ENCODE peak calls at places on chromosome 4, in four cellular contexts. One of them, this sample, is unnamed. For H3K4me1, the result is how much of the 10 kb centered on the place peaks cover.

GRCh38 chr4:185771696-185772390 is 40.2 kb downstream of the SORBS2 start:
- DNase-seq in thoracic aorta: no peak
- DNase-seq in A549: no peak
- DNase-seq in upper lobe of left lung: no peak
- DNase-seq in this sample: no peak

GRCh38 chr4:16269742-16270522 is 43.7 kb upstream of the TAPT1 start:
- DNase-seq in thoracic aorta: no peak
- DNase-seq in A549: no peak
- DNase-seq in upper lobe of left lung: no peak
- DNase-seq in this sample: no peak

GRCh38 chr4:88803600-88804096 is 106.0 kb upstream of the NAP1L5 start:
- DNase-seq in A549: peak
- DNase-seq in upper lobe of left lung: peak
- DNase-seq in thoracic aorta: no peak
- DNase-seq in this sample: no peak

GRCh38 chr4:6938758-6939201 is 29.2 kb downstream of the TBC1D14 start:
- DNase-seq in upper lobe of left lung: peak
- DNase-seq in A549: no peak
- DNase-seq in thoracic aorta: no peak
- DNase-seq in this sample: no peak

GRCh38 chr4:78682090-78682489 is 94.1 kb upstream of the BMP2K start:
- DNase-seq in upper lobe of left lung: no peak
- DNase-seq in A549: no peak
- DNase-seq in thoracic aorta: no peak
- DNase-seq in this sample: no peak

GRCh38 chr4:75671802-75672421 is 1.3 kb downstream of the G3BP2 start:
- DNase-seq in upper lobe of left lung: no peak
- DNase-seq in thoracic aorta: no peak
- DNase-seq in A549: no peak
- DNase-seq in this sample: no peak

GRCh38 chr4:19580090-19580489 is 671.6 kb upstream of the SLIT2 start:
- DNase-seq in upper lobe of left lung: no peak
- DNase-seq in A549: no peak
- DNase-seq in thoracic aorta: no peak
- DNase-seq in this sample: no peak

GRCh38 chr4:13331827-13332226 is 152.3 kb downstream of the RAB28 start:
- DNase-seq in upper lobe of left lung: no peak
- DNase-seq in thoracic aorta: no peak
- DNase-seq in A549: no peak
- DNase-seq in this sample: no peak

GRCh38 chr4:110275871-110276270 is 77.5 kb upstream of the ELOVL6 start:
- DNase-seq in upper lobe of left lung: no peak
- DNase-seq in A549: no peak
- DNase-seq in thoracic aorta: no peak
- DNase-seq in this sample: no peak

GRCh38 chr4:129094347-129094746 is 1.0 kb upstream of the SCLT1 start:
- DNase-seq in upper lobe of left lung: no peak
- DNase-seq in thoracic aorta: no peak
- DNase-seq in A549: no peak
- DNase-seq in this sample: no peak

GRCh38 chr4:129098578-129098977 is 2.6 kb downstream of the C4orf33 start:
- DNase-seq in upper lobe of left lung: no peak
- DNase-seq in thoracic aorta: no peak
- DNase-seq in A549: no peak
- DNase-seq in this sample: no peak

GRCh38 chr4:129095811-129096454 is at the start of gene C4orf33:
- DNase-seq in A549: peak
- DNase-seq in thoracic aorta: peak
- DNase-seq in upper lobe of left lung: peak
- DNase-seq in this sample: no peak

GRCh38 chr4:129092636-129093172 is 635 bp downstream of the SCLT1 start:
- DNase-seq in upper lobe of left lung: no peak
- DNase-seq in thoracic aorta: no peak
- DNase-seq in A549: no peak
- DNase-seq in this sample: no peak

DNA sequence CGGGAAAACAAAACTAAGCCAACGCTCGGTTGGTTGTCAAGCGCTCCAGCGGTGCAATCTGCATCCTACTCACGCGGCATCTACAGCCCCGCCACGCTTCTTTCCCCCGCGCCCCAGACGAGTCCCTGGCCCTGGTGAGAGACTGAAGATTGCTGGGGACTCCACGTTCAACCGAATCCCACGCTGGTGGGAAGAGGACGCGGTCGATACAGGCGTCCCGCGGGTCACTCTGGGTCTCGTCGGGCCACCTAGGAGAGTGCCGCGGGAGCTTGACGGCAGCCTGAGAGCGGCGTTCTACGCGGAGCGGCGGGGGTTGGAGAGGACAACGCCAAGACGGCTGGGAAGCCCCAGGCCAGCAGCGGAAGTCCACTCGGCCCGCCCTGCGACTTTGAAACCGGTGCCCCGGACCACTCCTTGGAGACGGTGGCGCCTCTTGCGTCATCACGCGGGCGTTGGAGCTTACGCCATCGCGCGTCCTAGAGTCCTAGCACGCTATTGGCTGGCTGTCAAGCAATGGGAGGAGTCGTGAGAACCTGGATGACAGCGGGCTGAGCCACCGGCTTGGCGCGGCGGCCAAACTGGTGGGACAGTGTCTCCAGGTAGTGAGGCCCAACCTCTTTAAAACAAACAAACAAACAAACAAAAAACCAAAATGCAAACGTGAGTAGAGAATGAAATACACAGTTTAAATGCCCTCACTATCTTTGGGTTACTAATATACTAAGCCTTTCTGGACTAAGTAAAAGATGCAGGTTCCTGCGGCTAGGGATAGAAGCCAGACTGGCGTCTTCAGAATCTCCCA is at the start of gene SCLT1:
- DNase-seq in upper lobe of left lung: peak
- DNase-seq in A549: peak
- DNase-seq in thoracic aorta: peak
- DNase-seq in this sample: peak
- H3K4me1 ChIP-seq in upper lobe of left lung: under half
- H3K4me1 ChIP-seq in A549: under half
- H3K4me1 ChIP-seq in thoracic aorta: under half
- H3K4me1 ChIP-seq in this sample: under half

DNA sequence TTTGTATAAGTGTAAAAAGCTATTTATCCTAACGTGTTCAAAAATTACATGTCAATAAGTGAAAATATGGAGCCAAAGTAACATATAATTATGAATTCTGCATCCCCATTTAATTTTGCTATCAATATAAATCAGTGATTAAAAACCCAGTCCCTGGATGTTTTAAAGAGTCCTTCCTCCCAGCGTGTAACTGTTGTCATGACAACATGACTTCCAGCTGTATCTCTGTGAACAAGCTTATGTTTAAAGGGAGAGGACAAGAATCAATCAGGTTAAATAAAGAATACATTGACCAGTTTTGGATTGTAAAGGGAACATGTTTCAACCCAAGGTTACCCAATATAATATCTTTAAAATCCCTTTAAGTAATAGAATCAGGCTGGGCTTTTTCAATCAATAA is 219.7 kb downstream of the NSUN7 start:
- DNase-seq in upper lobe of left lung: no peak
- DNase-seq in A549: no peak
- DNase-seq in thoracic aorta: no peak
- DNase-seq in this sample: no peak
- H3K4me1 ChIP-seq in upper lobe of left lung: under half
- H3K4me1 ChIP-seq in A549: under half
- H3K4me1 ChIP-seq in thoracic aorta: under half
- H3K4me1 ChIP-seq in this sample: under half

GRCh38 chr4:158006973-158007372 is 165.9 kb downstream of the GASK1B start:
- DNase-seq in upper lobe of left lung: no peak
- DNase-seq in A549: no peak
- DNase-seq in thoracic aorta: no peak
- DNase-seq in this sample: no peak
- H3K4me1 ChIP-seq in upper lobe of left lung: under half
- H3K4me1 ChIP-seq in A549: under half
- H3K4me1 ChIP-seq in thoracic aorta: under half
- H3K4me1 ChIP-seq in this sample: under half

GRCh38 chr4:1044469-1045192 is 33.2 kb downstream of the FGFRL1 start:
- DNase-seq in upper lobe of left lung: no peak
- DNase-seq in thoracic aorta: peak
- DNase-seq in A549: no peak
- DNase-seq in this sample: no peak
- H3K4me1 ChIP-seq in upper lobe of left lung: under half
- H3K4me1 ChIP-seq in thoracic aorta: under half
- H3K4me1 ChIP-seq in A549: half or more
- H3K4me1 ChIP-seq in this sample: under half

GRCh38 chr4:87108142-87108546 is 112.3 kb downstream of the KLHL8 start:
- DNase-seq in A549: peak
- DNase-seq in thoracic aorta: peak
- DNase-seq in upper lobe of left lung: no peak
- DNase-seq in this sample: no peak

GRCh38 chr4:87109945-87110344 is 110.5 kb downstream of the KLHL8 start:
- DNase-seq in upper lobe of left lung: no peak
- DNase-seq in A549: no peak
- DNase-seq in thoracic aorta: no peak
- DNase-seq in this sample: no peak

GRCh38 chr4:87112063-87112462 is 108.4 kb downstream of the KLHL8 start:
- DNase-seq in A549: no peak
- DNase-seq in thoracic aorta: no peak
- DNase-seq in upper lobe of left lung: no peak
- DNase-seq in this sample: no peak

GRCh38 chr4:87105101-87105852 is 115.1 kb downstream of the KLHL8 start:
- DNase-seq in A549: no peak
- DNase-seq in thoracic aorta: no peak
- DNase-seq in upper lobe of left lung: no peak
- DNase-seq in this sample: no peak

DNA sequence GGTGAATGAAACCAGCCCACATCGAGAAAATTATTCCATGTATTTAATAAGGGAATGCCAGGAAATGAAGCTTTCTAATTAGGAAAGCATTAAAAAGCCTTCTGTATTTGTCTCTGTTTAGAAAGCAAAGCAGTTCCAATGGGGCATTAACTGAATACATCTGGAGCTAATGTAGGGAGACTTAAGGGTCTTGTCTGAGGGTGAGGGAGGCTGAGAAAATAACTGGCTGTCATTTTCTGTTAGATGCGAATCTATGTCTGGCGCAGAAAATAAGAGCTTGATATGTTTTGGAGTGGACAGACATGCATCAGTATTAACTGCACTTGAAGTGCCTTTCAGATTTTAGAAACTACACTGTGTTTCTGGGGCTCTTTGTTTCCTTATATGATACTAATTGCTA is 111.3 kb downstream of the KLHL8 start:
- DNase-seq in thoracic aorta: no peak
- DNase-seq in upper lobe of left lung: no peak
- DNase-seq in A549: no peak
- DNase-seq in this sample: no peak
- H3K4me1 ChIP-seq in thoracic aorta: under half
- H3K4me1 ChIP-seq in upper lobe of left lung: under half
- H3K4me1 ChIP-seq in A549: under half
- H3K4me1 ChIP-seq in this sample: under half

GRCh38 chr4:165327211-165328100 is at the start of gene MSMO1:
- DNase-seq in A549: peak
- DNase-seq in upper lobe of left lung: peak
- DNase-seq in thoracic aorta: peak
- DNase-seq in this sample: peak

GRCh38 chr4:165325732-165326512 is 1.5 kb upstream of the MSMO1 start:
- DNase-seq in A549: peak
- DNase-seq in thoracic aorta: no peak
- DNase-seq in upper lobe of left lung: peak
- DNase-seq in this sample: no peak

GRCh38 chr4:165328101-165328425 is 594 bp downstream of the MSMO1 start:
- DNase-seq in upper lobe of left lung: no peak
- DNase-seq in thoracic aorta: no peak
- DNase-seq in A549: peak
- DNase-seq in this sample: no peak

GRCh38 chr4:165328708-165329107 is 1.2 kb downstream of the MSMO1 start:
- DNase-seq in upper lobe of left lung: no peak
- DNase-seq in A549: no peak
- DNase-seq in thoracic aorta: no peak
- DNase-seq in this sample: no peak

GRCh38 chr4:165326831-165327210 is 648 bp upstream of the MSMO1 start:
- DNase-seq in upper lobe of left lung: peak
- DNase-seq in thoracic aorta: no peak
- DNase-seq in A549: no peak
- DNase-seq in this sample: no peak
- H3K4me1 ChIP-seq in upper lobe of left lung: under half
- H3K4me1 ChIP-seq in thoracic aorta: under half
- H3K4me1 ChIP-seq in A549: under half
- H3K4me1 ChIP-seq in this sample: under half

This sample was measured in NT2/D1.